ENCODE peak calls at places on chromosomes 13 and 19, in seven cellular contexts. V is AG09319; G is CD8-positive, alpha-beta memory T cell; P is amygdala; O is hypothalamus; K is H54; C is bronchial epithelial cell. X is an unnamed sample.

GRCh38 chr13:71015021-71015420 is 852.0 kb downstream of the DACH1 start:
- DNase-seq in V (no peak), G (no peak), P (no peak), O (no peak), K (no peak), C (no peak), X (no peak)

GRCh38 chr13:106161186-106161585 is 374.3 kb downstream of the EFNB2 start:
- DNase-seq in V (no peak), G (no peak), P (no peak), O (no peak), K (no peak), C (no peak), X (no peak)

GRCh38 chr13:49165798-49166752 is 54.1 kb upstream of the MLNR start:
- DNase-seq in V (no peak), G (no peak), P (no peak), O (no peak), K (no peak), C (no peak), X (no peak)

GRCh38 chr13:45258339-45258685 is 57.5 kb upstream of the KCTD4 start:
- DNase-seq in V (no peak), G (no peak), P (no peak), O (no peak), K (no peak), C (no peak), X (no peak)

GRCh38 chr13:79392882-79393563 is 13.0 kb downstream of the RBM26 start:
- DNase-seq in V (no peak), G (peak), P (no peak), O (no peak), K (no peak), C (peak), X (peak)

GRCh38 chr19:15111758-15112157 is 4.6 kb downstream of the SYDE1 start:
- DNase-seq in V (no peak), G (no peak), P (no peak), O (no peak), K (no peak), C (no peak), X (no peak)

GRCh38 chr19:17761148-17761547 is 9.9 kb downstream of the FCHO1 start:
- DNase-seq in V (no peak), G (no peak), P (no peak), O (no peak), K (no peak), C (no peak), X (no peak)

GRCh38 chr13:59532405-59532804 is 631.3 kb downstream of the DIAPH3 start:
- DNase-seq in V (no peak), G (no peak), P (no peak), O (no peak), K (no peak), C (peak), X (no peak)

GRCh38 chr19:1063909-1064660 is 2.9 kb upstream of the ARHGAP45 start:
- DNase-seq in V (no peak), G (no peak), P (no peak), O (no peak), K (no peak), C (no peak), X (no peak)

GRCh38 chr13:66492479-66492878 is 737.7 kb downstream of the PCDH9 start:
- DNase-seq in V (no peak), G (no peak), P (no peak), O (no peak), K (no peak), C (peak), X (no peak)

GRCh38 chr13:26601669-26602068 is 44.2 kb downstream of the WASF3 start:
- DNase-seq in V (no peak), G (no peak), P (no peak), O (no peak), K (no peak), C (peak), X (no peak)

X was measured in immature natural killer cell.